ENCODE peak calls at places on chromosomes 3 and 15, in six cellular contexts. One of them, this sample, is unnamed. For H3K4me1, the result is how much of the 10 kb centered on the place peaks cover.

GRCh38 chr3:151075869-151076573 is 9.4 kb upstream of the MED12L start:
- DNase-seq in HCT116: no peak
- DNase-seq in mesendoderm: no peak
- DNase-seq in neural progenitor cell: peak
- DNase-seq in SK-N-SH: no peak
- DNase-seq in K562: no peak
- DNase-seq in this sample: no peak

GRCh38 chr3:43670635-43671522 is 19.9 kb upstream of the ABHD5 start:
- DNase-seq in neural progenitor cell: no peak
- DNase-seq in HCT116: no peak
- DNase-seq in mesendoderm: no peak
- DNase-seq in K562: peak
- DNase-seq in SK-N-SH: no peak
- DNase-seq in this sample: no peak

GRCh38 chr3:53182759-53183355 is 21.8 kb downstream of the PRKCD start:
- DNase-seq in neural progenitor cell: no peak
- DNase-seq in mesendoderm: no peak
- DNase-seq in SK-N-SH: no peak
- DNase-seq in K562: no peak
- DNase-seq in HCT116: no peak
- DNase-seq in this sample: no peak

GRCh38 chr3:9784876-9785443 is 7.3 kb downstream of the TADA3 start:
- DNase-seq in HCT116: no peak
- DNase-seq in neural progenitor cell: no peak
- DNase-seq in mesendoderm: no peak
- DNase-seq in SK-N-SH: no peak
- DNase-seq in K562: no peak
- DNase-seq in this sample: no peak

GRCh38 chr15:74651251-74651741 is 35.7 kb downstream of the CLK3 start:
- DNase-seq in K562: no peak
- DNase-seq in mesendoderm: no peak
- DNase-seq in HCT116: no peak
- DNase-seq in neural progenitor cell: no peak
- DNase-seq in SK-N-SH: no peak
- DNase-seq in this sample: no peak

GRCh38 chr15:49242820-49243219 is 72.8 kb downstream of the GALK2 start:
- DNase-seq in HCT116: no peak
- DNase-seq in mesendoderm: peak
- DNase-seq in K562: peak
- DNase-seq in SK-N-SH: no peak
- DNase-seq in neural progenitor cell: no peak
- DNase-seq in this sample: peak

GRCh38 chr15:100279446-100279845 is 62.3 kb downstream of the ADAMTS17 start:
- DNase-seq in neural progenitor cell: no peak
- DNase-seq in SK-N-SH: no peak
- DNase-seq in K562: no peak
- DNase-seq in HCT116: no peak
- DNase-seq in mesendoderm: no peak
- DNase-seq in this sample: no peak

GRCh38 chr3:14265246-14265962 is 86.8 kb downstream of the LSM3 start:
- DNase-seq in neural progenitor cell: no peak
- DNase-seq in K562: no peak
- DNase-seq in HCT116: no peak
- DNase-seq in SK-N-SH: no peak
- DNase-seq in mesendoderm: no peak
- DNase-seq in this sample: no peak

GRCh38 chr3:126151562-126152302 is 28.7 kb downstream of the ALDH1L1 start:
- DNase-seq in HCT116: no peak
- DNase-seq in K562: no peak
- DNase-seq in SK-N-SH: no peak
- DNase-seq in neural progenitor cell: no peak
- DNase-seq in mesendoderm: no peak
- DNase-seq in this sample: no peak

GRCh38 chr15:66114863-66115425 is 138.6 kb downstream of the MEGF11 start:
- DNase-seq in mesendoderm: no peak
- DNase-seq in neural progenitor cell: no peak
- DNase-seq in SK-N-SH: no peak
- DNase-seq in HCT116: no peak
- DNase-seq in K562: no peak
- DNase-seq in this sample: no peak

GRCh38 chr15:36682091-36682490 is 102.7 kb downstream of the CDIN1 start:
- DNase-seq in mesendoderm: no peak
- DNase-seq in SK-N-SH: no peak
- DNase-seq in neural progenitor cell: no peak
- DNase-seq in K562: no peak
- DNase-seq in HCT116: no peak
- DNase-seq in this sample: no peak

GRCh38 chr3:46422617-46423016 is 15.6 kb downstream of the CCRL2 start:
- DNase-seq in HCT116: no peak
- DNase-seq in neural progenitor cell: no peak
- DNase-seq in SK-N-SH: no peak
- DNase-seq in mesendoderm: no peak
- DNase-seq in K562: peak
- DNase-seq in this sample: no peak

GRCh38 chr15:79209116-79209515 is 73.4 kb upstream of the ANKRD34C start:
- DNase-seq in mesendoderm: peak
- DNase-seq in HCT116: no peak
- DNase-seq in K562: no peak
- DNase-seq in SK-N-SH: no peak
- DNase-seq in neural progenitor cell: no peak
- DNase-seq in this sample: peak

GRCh38 chr3:18761530-18761929 is 336.4 kb upstream of the SATB1 start:
- DNase-seq in SK-N-SH: no peak
- DNase-seq in neural progenitor cell: no peak
- DNase-seq in K562: no peak
- DNase-seq in mesendoderm: no peak
- DNase-seq in HCT116: no peak
- DNase-seq in this sample: no peak

GRCh38 chr15:38564557-38565286 is at the start of gene RASGRP1:
- DNase-seq in neural progenitor cell: peak
- DNase-seq in mesendoderm: peak
- DNase-seq in HCT116: no peak
- DNase-seq in K562: peak
- DNase-seq in SK-N-SH: peak
- DNase-seq in this sample: peak

GRCh38 chr15:83457149-83457548 is 10.0 kb downstream of the SH3GL3 start:
- DNase-seq in K562: no peak
- DNase-seq in HCT116: no peak
- DNase-seq in neural progenitor cell: no peak
- DNase-seq in mesendoderm: no peak
- DNase-seq in SK-N-SH: no peak
- DNase-seq in this sample: no peak

GRCh38 chr3:110795163-110795562 is 276.5 kb upstream of the NECTIN3 start:
- DNase-seq in K562: no peak
- DNase-seq in mesendoderm: no peak
- DNase-seq in HCT116: no peak
- DNase-seq in neural progenitor cell: no peak
- DNase-seq in SK-N-SH: no peak
- DNase-seq in this sample: no peak

GRCh38 chr3:9736831-9737230 is 5.3 kb downstream of the BRPF1 start:
- DNase-seq in mesendoderm: no peak
- DNase-seq in neural progenitor cell: no peak
- DNase-seq in SK-N-SH: no peak
- DNase-seq in HCT116: no peak
- DNase-seq in K562: no peak
- DNase-seq in this sample: no peak

GRCh38 chr3:23728651-23729117 is 77.1 kb upstream of the UBE2E1 start:
- DNase-seq in HCT116: no peak
- DNase-seq in SK-N-SH: no peak
- DNase-seq in neural progenitor cell: peak
- DNase-seq in K562: no peak
- DNase-seq in mesendoderm: peak
- DNase-seq in this sample: no peak

GRCh38 chr3:39127296-39127906 is 19.9 kb downstream of the TTC21A start:
- DNase-seq in K562: no peak
- DNase-seq in SK-N-SH: no peak
- DNase-seq in mesendoderm: no peak
- DNase-seq in HCT116: no peak
- DNase-seq in neural progenitor cell: no peak
- DNase-seq in this sample: no peak

GRCh38 chr3:123275691-123276090 is 73.9 kb downstream of the SEC22A start:
- DNase-seq in HCT116: no peak
- DNase-seq in K562: no peak
- DNase-seq in neural progenitor cell: no peak
- DNase-seq in SK-N-SH: no peak
- DNase-seq in mesendoderm: no peak
- DNase-seq in this sample: no peak

GRCh38 chr3:112364291-112364690 is 31.3 kb downstream of the CD200 start:
- DNase-seq in neural progenitor cell: no peak
- DNase-seq in mesendoderm: no peak
- DNase-seq in SK-N-SH: no peak
- DNase-seq in HCT116: no peak
- DNase-seq in K562: no peak
- DNase-seq in this sample: no peak
- H3K4me3 ChIP-seq in neural progenitor cell: no peak
- H3K4me3 ChIP-seq in mesendoderm: no peak
- H3K4me3 ChIP-seq in SK-N-SH: no peak
- H3K4me3 ChIP-seq in HCT116: no peak
- H3K4me3 ChIP-seq in K562: no peak
- H3K4me3 ChIP-seq in this sample: no peak

GRCh38 chr3:101123084-101123483 is 129.9 kb upstream of the ABI3BP start:
- DNase-seq in neural progenitor cell: no peak
- DNase-seq in mesendoderm: no peak
- DNase-seq in SK-N-SH: no peak
- DNase-seq in HCT116: no peak
- DNase-seq in K562: no peak
- DNase-seq in this sample: no peak

GRCh38 chr3:101124125-101124524 is 130.9 kb upstream of the ABI3BP start:
- DNase-seq in mesendoderm: no peak
- DNase-seq in K562: no peak
- DNase-seq in HCT116: no peak
- DNase-seq in neural progenitor cell: no peak
- DNase-seq in SK-N-SH: no peak
- DNase-seq in this sample: no peak

GRCh38 chr3:101120039-101120438 is 126.8 kb upstream of the ABI3BP start:
- DNase-seq in SK-N-SH: no peak
- DNase-seq in K562: no peak
- DNase-seq in neural progenitor cell: no peak
- DNase-seq in mesendoderm: no peak
- DNase-seq in HCT116: no peak
- DNase-seq in this sample: no peak

GRCh38 chr3:101119535-101119934 is 126.3 kb upstream of the ABI3BP start:
- DNase-seq in mesendoderm: no peak
- DNase-seq in neural progenitor cell: no peak
- DNase-seq in K562: no peak
- DNase-seq in HCT116: no peak
- DNase-seq in SK-N-SH: no peak
- DNase-seq in this sample: no peak

DNA sequence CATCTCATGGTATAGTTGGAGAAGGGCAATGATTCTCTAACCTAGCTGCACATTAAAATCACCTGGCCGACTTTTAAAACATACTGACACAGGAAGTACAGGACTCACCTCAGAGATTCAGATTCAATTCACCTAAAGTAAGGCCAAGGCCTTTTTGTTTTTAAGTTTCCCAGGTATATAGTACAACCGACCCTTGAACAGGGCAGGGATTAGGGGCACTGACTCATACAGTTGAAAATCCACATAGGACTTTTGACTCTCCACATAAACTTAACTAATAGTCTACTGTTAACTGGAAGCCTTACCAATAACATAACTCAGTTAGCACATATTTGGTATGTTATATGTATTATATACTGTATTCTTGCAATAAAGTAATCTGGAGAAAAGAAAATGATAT is 129.5 kb upstream of the ABI3BP start:
- DNase-seq in neural progenitor cell: no peak
- DNase-seq in SK-N-SH: no peak
- DNase-seq in mesendoderm: no peak
- DNase-seq in K562: no peak
- DNase-seq in HCT116: no peak
- DNase-seq in this sample: no peak
- H3K4me1 ChIP-seq in neural progenitor cell: under half
- H3K4me1 ChIP-seq in SK-N-SH: under half
- H3K4me1 ChIP-seq in mesendoderm: under half
- H3K4me1 ChIP-seq in K562: under half
- H3K4me1 ChIP-seq in HCT116: under half
- H3K4me1 ChIP-seq in this sample: under half

GRCh38 chr3:50337175-50337861 is 3.3 kb downstream of the RASSF1 start:
- DNase-seq in neural progenitor cell: peak
- DNase-seq in HCT116: peak
- DNase-seq in K562: peak
- DNase-seq in mesendoderm: peak
- DNase-seq in SK-N-SH: peak
- DNase-seq in this sample: peak

GRCh38 chr3:50333744-50334328 is 5.8 kb upstream of the TUSC2 start:
- DNase-seq in SK-N-SH: no peak
- DNase-seq in HCT116: no peak
- DNase-seq in mesendoderm: peak
- DNase-seq in K562: no peak
- DNase-seq in neural progenitor cell: no peak
- DNase-seq in this sample: no peak

GRCh38 chr3:50336452-50337174 is 4.0 kb downstream of the RASSF1 start:
- DNase-seq in K562: peak
- DNase-seq in HCT116: no peak
- DNase-seq in mesendoderm: peak
- DNase-seq in SK-N-SH: no peak
- DNase-seq in neural progenitor cell: peak
- DNase-seq in this sample: peak

GRCh38 chr3:50331364-50331907 is 3.4 kb upstream of the TUSC2 start:
- DNase-seq in HCT116: no peak
- DNase-seq in K562: no peak
- DNase-seq in mesendoderm: no peak
- DNase-seq in neural progenitor cell: no peak
- DNase-seq in SK-N-SH: no peak
- DNase-seq in this sample: no peak

GRCh38 chr3:50334339-50335075 is 6.1 kb downstream of the RASSF1 start:
- DNase-seq in SK-N-SH: no peak
- DNase-seq in neural progenitor cell: no peak
- DNase-seq in HCT116: no peak
- DNase-seq in K562: no peak
- DNase-seq in mesendoderm: no peak
- DNase-seq in this sample: no peak
- H3K4me2 ChIP-seq in SK-N-SH: peak
- H3K4me2 ChIP-seq in neural progenitor cell: no peak
- H3K4me2 ChIP-seq in HCT116: no peak
- H3K4me2 ChIP-seq in K562: peak
- H3K4me2 ChIP-seq in mesendoderm: no peak
- H3K4me2 ChIP-seq in this sample: no peak

GRCh38 chr15:72230197-72231065 is 559 bp downstream of the PKM start:
- DNase-seq in mesendoderm: peak
- DNase-seq in SK-N-SH: peak
- DNase-seq in neural progenitor cell: peak
- DNase-seq in HCT116: no peak
- DNase-seq in K562: peak
- DNase-seq in this sample: peak

GRCh38 chr15:72229947-72230196 is 1.1 kb downstream of the PKM start:
- DNase-seq in mesendoderm: no peak
- DNase-seq in K562: no peak
- DNase-seq in SK-N-SH: no peak
- DNase-seq in neural progenitor cell: no peak
- DNase-seq in HCT116: no peak
- DNase-seq in this sample: no peak

GRCh38 chr15:72227192-72227586 is 3.8 kb downstream of the PKM start:
- DNase-seq in SK-N-SH: no peak
- DNase-seq in HCT116: peak
- DNase-seq in neural progenitor cell: no peak
- DNase-seq in mesendoderm: peak
- DNase-seq in K562: no peak
- DNase-seq in this sample: no peak

GRCh38 chr15:72229076-72229946 is 1.7 kb downstream of the PKM start:
- DNase-seq in HCT116: no peak
- DNase-seq in mesendoderm: peak
- DNase-seq in neural progenitor cell: no peak
- DNase-seq in SK-N-SH: peak
- DNase-seq in K562: no peak
- DNase-seq in this sample: peak

GRCh38 chr15:72227720-72228119 is 3.3 kb downstream of the PKM start:
- DNase-seq in neural progenitor cell: no peak
- DNase-seq in SK-N-SH: no peak
- DNase-seq in mesendoderm: peak
- DNase-seq in K562: no peak
- DNase-seq in HCT116: no peak
- DNase-seq in this sample: no peak
- H3K4me3 ChIP-seq in neural progenitor cell: peak
- H3K4me3 ChIP-seq in SK-N-SH: peak
- H3K4me3 ChIP-seq in mesendoderm: no peak
- H3K4me3 ChIP-seq in K562: peak
- H3K4me3 ChIP-seq in HCT116: peak
- H3K4me3 ChIP-seq in this sample: peak

This sample was measured in GM23338.